ENCODE peak calls at places on chromosome 10, in five cellular contexts. V, R, W, X and L are unnamed samples.

GRCh38 chr10:93062499-93063216 is 2.1 kb downstream of the CYP26C1 start:
- DNase-seq in V (no peak), X (no peak), R (no peak), W (no peak), L (no peak)

GRCh38 chr10:92699518-92700272 is 9.9 kb downstream of the HHEX start:
- DNase-seq in R (no peak), V (no peak), W (no peak), X (no peak), L (peak; percentile 91)

GRCh38 chr10:4498763-4499251 is 327.2 kb upstream of the AKR1E2 start:
- DNase-seq in V (no peak), R (no peak), W (no peak), X (no peak), L (no peak)

GRCh38 chr10:44567471-44567870 is 182.6 kb upstream of the CXCL12 start:
- DNase-seq in X (no peak), R (no peak), W (no peak), V (no peak), L (no peak)

GRCh38 chr10:95793401-95794045 is 37.6 kb downstream of the ENTPD1 start:
- DNase-seq in R (peak; percentile 72), X (no peak), W (peak; percentile 86), V (no peak), L (no peak)

GRCh38 chr10:36771725-36772124 is 353.7 kb upstream of the ANKRD30A start:
- DNase-seq in R (no peak), W (no peak), V (no peak), X (no peak), L (no peak)

GRCh38 chr10:34121125-34121973 is 693.7 kb downstream of the PARD3 start:
- DNase-seq in W (no peak), V (no peak), R (no peak), X (no peak), L (peak; percentile 53)

GRCh38 chr10:128123853-128124252 is 2.4 kb downstream of the MKI67 start:
- DNase-seq in V (no peak), X (no peak), R (no peak), W (no peak), L (no peak)

GRCh38 chr10:3272300-3272699 is 99.7 kb upstream of the PITRM1 start:
- DNase-seq in W (no peak), X (no peak), V (no peak), R (no peak), L (no peak)

GRCh38 chr10:14306201-14306600 is 24.5 kb downstream of the FRMD4A start:
- DNase-seq in R (no peak), W (no peak), X (no peak), V (no peak), L (peak; percentile 29)

GRCh38 chr10:89419548-89419947 is 5.2 kb downstream of the IFIT5 start:
- DNase-seq in R (no peak), X (no peak), V (no peak), W (no peak), L (no peak)

GRCh38 chr10:72097448-72098300 is 9.3 kb upstream of the SPOCK2 start:
- DNase-seq in V (peak; percentile 70), X (no peak), R (no peak), W (no peak), L (peak; percentile 45)

GRCh38 chr10:124292911-124293640 is 125.6 kb downstream of the OAT start:
- DNase-seq in X (no peak), V (no peak), R (peak; percentile 36), W (no peak), L (no peak)

GRCh38 chr10:4825456-4825867 is 545 bp upstream of the AKR1E2 start:
- DNase-seq in X (no peak), W (no peak), V (no peak), R (no peak), L (peak; percentile 74)

GRCh38 chr10:61961278-61961677 is 59.8 kb downstream of the ARID5B start:
- DNase-seq in V (no peak), W (peak; percentile 72), X (no peak), R (no peak), L (no peak)

GRCh38 chr10:11757452-11757819 is 15.3 kb downstream of the ECHDC3 start:
- DNase-seq in V (peak; percentile 77), R (peak; percentile 82), X (peak; percentile 81), W (no peak), L (no peak)

GRCh38 chr10:72061930-72062329 is 26.4 kb downstream of the SPOCK2 start:
- DNase-seq in V (no peak), X (no peak), R (no peak), W (no peak), L (no peak)

GRCh38 chr10:129078746-129079480 is 388.1 kb upstream of the MGMT start:
- DNase-seq in V (no peak), W (no peak), X (no peak), R (no peak), L (peak; percentile 70)

GRCh38 chr10:119667562-119668328 is 16.6 kb downstream of the BAG3 start:
- DNase-seq in V (peak; percentile 74), R (peak; percentile 90), W (no peak), X (peak; percentile 61), L (no peak)

GRCh38 chr10:74635655-74636054 is 190.7 kb upstream of the KAT6B start:
- DNase-seq in R (no peak), X (no peak), V (no peak), W (no peak), L (no peak)

DNA sequence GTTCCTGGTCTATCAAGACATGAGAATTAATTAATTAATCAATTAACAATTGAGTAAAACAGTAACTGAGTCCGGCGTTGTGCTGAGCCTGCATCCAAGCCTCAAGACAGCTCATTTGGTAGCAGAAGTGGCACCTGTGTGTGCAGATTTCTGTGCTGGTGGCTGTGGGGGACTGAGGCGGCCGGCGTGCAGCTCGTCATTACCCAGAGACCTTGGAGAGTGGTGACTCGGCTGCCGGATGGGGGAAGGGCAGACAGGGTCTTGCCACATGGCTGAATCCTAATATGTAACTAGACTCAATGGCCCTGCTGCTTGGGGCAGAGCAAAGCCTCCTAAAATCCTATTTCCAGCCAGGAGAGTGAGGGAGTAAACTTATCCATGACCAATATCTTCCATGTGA is 510.2 kb downstream of the TCERG1L start:
- DNase-seq in X (no peak), V (no peak), W (no peak), R (no peak), L (no peak)
- H3K9me3 ChIP-seq in X (no peaks in the 10 kb centered on the region), V (no peaks in the 10 kb centered on the region), W (no peaks in the 10 kb centered on the region), R (no peaks in the 10 kb centered on the region), L (no peaks in the 10 kb centered on the region)

DNA sequence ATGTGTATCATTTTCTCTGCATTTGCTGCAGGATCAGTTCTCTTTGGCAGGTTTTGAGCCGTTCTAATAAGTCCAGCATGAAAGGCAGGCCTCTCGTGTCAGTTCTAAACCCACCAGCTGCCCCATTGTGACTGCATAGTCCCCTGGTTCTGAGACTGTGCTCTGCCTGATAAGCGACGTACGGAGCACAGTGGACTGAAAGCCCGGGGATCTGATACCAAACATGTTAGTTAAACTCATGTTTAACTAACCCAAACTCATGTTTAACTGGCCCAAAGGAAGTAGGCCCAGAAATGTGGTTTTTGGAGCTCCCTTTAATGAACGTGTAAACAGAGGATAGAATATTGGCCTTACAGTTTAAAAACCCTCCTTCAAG is 98.0 kb upstream of the PDCD4 start:
- DNase-seq in R (no peak), W (no peak), V (no peak), X (no peak), L (no peak)
- TF ChIP-seq EP300 in R (no peak), W (no peak), V (no peak), X (no peak), L (no peak)

GRCh38 chr10:23198940-23199767 is 7.0 kb downstream of the PTF1A start:
- DNase-seq in V (no peak), W (no peak), X (no peak), R (no peak), L (peak; percentile 79)
- H3K27me3 ChIP-seq in V (peaks cover 30% of the 10 kb centered on the region), W (peaks cover 7% of the 10 kb centered on the region), X (no peaks in the 10 kb centered on the region), R (peaks cover 58% of the 10 kb centered on the region), L (peaks cover 23% of the 10 kb centered on the region)

GRCh38 chr10:133446979-133447378 is 6.8 kb upstream of the SCART1 start:
- DNase-seq in W (no peak), V (no peak), X (no peak), R (no peak), L (no peak)
- H3K9me3 ChIP-seq in W (peaks cover 2% of the 10 kb centered on the region), V (peaks cover 45% of the 10 kb centered on the region), X (peaks cover 10% of the 10 kb centered on the region), R (peaks cover 15% of the 10 kb centered on the region), L (peaks cover 28% of the 10 kb centered on the region)

GRCh38 chr10:24944512-24945255 is 7.7 kb downstream of the PRTFDC1 start:
- DNase-seq in X (no peak), V (peak; percentile 52), R (no peak), W (no peak), L (peak; percentile 84)
- TF ChIP-seq EP300 in X (no peak), V (no peak), R (no peak), W (no peak), L (no peak)

GRCh38 chr10:49642311-49642710 is 28.5 kb downstream of the CHAT start:
- DNase-seq in R (no peak), W (no peak), X (no peak), V (no peak), L (no peak)
- H3K27me3 ChIP-seq in R (peaks cover 11% of the 10 kb centered on the region), W (no peaks in the 10 kb centered on the region), X (no peaks in the 10 kb centered on the region), V (no peaks in the 10 kb centered on the region), L (peaks cover 70% of the 10 kb centered on the region)

DNA sequence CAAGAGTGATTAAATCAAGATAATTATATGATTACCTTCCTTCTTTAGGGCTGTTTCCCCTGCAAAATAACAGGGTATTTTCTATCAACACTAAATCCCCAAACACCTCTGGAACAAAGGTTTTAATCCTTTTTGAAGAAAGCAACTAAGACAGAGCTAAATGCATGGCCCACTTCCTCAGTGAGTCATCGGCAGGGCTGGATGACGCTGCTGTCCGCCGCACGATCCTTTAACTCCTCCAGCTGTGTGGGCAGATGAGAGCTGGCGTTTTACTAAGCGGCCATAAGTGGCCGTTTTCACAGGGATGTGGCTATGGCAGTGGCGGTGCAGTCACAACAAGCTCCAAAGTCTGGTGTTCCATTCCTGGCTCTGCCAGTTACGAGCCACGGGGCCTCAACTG is 76.0 kb upstream of the C1QL3 start:
- DNase-seq in R (no peak), X (no peak), V (no peak), W (no peak), L (no peak)
- H3K9me3 ChIP-seq in R (no peaks in the 10 kb centered on the region), X (no peaks in the 10 kb centered on the region), V (no peaks in the 10 kb centered on the region), W (no peaks in the 10 kb centered on the region), L (no peaks in the 10 kb centered on the region)

GRCh38 chr10:23051855-23052309 is 43.5 kb upstream of the MSRB2 start:
- DNase-seq in X (no peak), R (no peak), W (no peak), V (no peak), L (peak; percentile 21)
- TF ChIP-seq EP300 in X (no peak), R (no peak), W (no peak), V (no peak), L (no peak)

GRCh38 chr10:51924359-51924758 is 225.0 kb upstream of the CSTF2T start:
- DNase-seq in W (no peak), V (no peak), R (no peak), X (no peak), L (no peak)
- H3K27me3 ChIP-seq in W (no peaks in the 10 kb centered on the region), V (no peaks in the 10 kb centered on the region), R (no peaks in the 10 kb centered on the region), X (no peaks in the 10 kb centered on the region), L (no peaks in the 10 kb centered on the region)

GRCh38 chr10:87799860-87800259 is 18.2 kb downstream of the ATAD1 start:
- DNase-seq in R (no peak), W (no peak), X (no peak), V (no peak), L (no peak)
- H3K9me3 ChIP-seq in R (no peaks in the 10 kb centered on the region), W (peaks cover 6% of the 10 kb centered on the region), X (no peaks in the 10 kb centered on the region), V (peaks cover 10% of the 10 kb centered on the region), L (no peaks in the 10 kb centered on the region)